ENCODE peak calls at places on chromosomes 4 and X, in five cellular contexts. One of them, this sample, is unnamed.

GRCh38 chr4:122658377-122658776 is 37.5 kb upstream of the IL21 start:
- DNase-seq in fibroblast of lung: no peak
- DNase-seq in tibial artery: no peak
- DNase-seq in SJSA1: no peak
- DNase-seq in right atrium auricular region: no peak
- DNase-seq in this sample: no peak

GRCh38 chr4:144399927-144400326 is 246.0 kb upstream of the HHIP start:
- DNase-seq in fibroblast of lung: peak; percentile 97
- DNase-seq in tibial artery: no peak
- DNase-seq in SJSA1: peak; percentile 79
- DNase-seq in right atrium auricular region: no peak
- DNase-seq in this sample: peak; percentile 45

GRCh38 chrX:14027511-14028019 is 2.1 kb downstream of the GEMIN8 start:
- DNase-seq in fibroblast of lung: peak; percentile 88
- DNase-seq in tibial artery: no peak
- DNase-seq in SJSA1: peak; percentile 65
- DNase-seq in right atrium auricular region: no peak
- DNase-seq in this sample: no peak

GRCh38 chr4:140719022-140719421 is 37.2 kb downstream of the TBC1D9 start:
- DNase-seq in fibroblast of lung: peak; percentile 74
- DNase-seq in tibial artery: no peak
- DNase-seq in SJSA1: no peak
- DNase-seq in right atrium auricular region: no peak
- DNase-seq in this sample: no peak

GRCh38 chr4:54513741-54514140 is 144.0 kb upstream of the KIT start:
- DNase-seq in fibroblast of lung: no peak
- DNase-seq in tibial artery: no peak
- DNase-seq in SJSA1: no peak
- DNase-seq in right atrium auricular region: no peak
- DNase-seq in this sample: no peak

GRCh38 chrX:45769919-45770582 is 569.4 kb upstream of the DIPK2B start:
- DNase-seq in fibroblast of lung: peak; percentile 95
- DNase-seq in tibial artery: peak; percentile 70
- DNase-seq in SJSA1: peak; percentile 76
- DNase-seq in right atrium auricular region: peak; percentile 80
- DNase-seq in this sample: peak; percentile 88

GRCh38 chr4:1994935-1995334 is 13.8 kb downstream of the NELFA start:
- DNase-seq in fibroblast of lung: no peak
- DNase-seq in tibial artery: no peak
- DNase-seq in SJSA1: no peak
- DNase-seq in right atrium auricular region: no peak
- DNase-seq in this sample: no peak

GRCh38 chr4:16264798-16265197 is 38.5 kb upstream of the TAPT1 start:
- DNase-seq in fibroblast of lung: peak; percentile 39
- DNase-seq in tibial artery: no peak
- DNase-seq in SJSA1: peak; percentile 2
- DNase-seq in right atrium auricular region: no peak
- DNase-seq in this sample: no peak

GRCh38 chr4:176404591-176404990 is 84.8 kb downstream of the SPCS3 start:
- DNase-seq in fibroblast of lung: peak; percentile 70
- DNase-seq in tibial artery: no peak
- DNase-seq in SJSA1: peak; percentile 16
- DNase-seq in right atrium auricular region: no peak
- DNase-seq in this sample: no peak

GRCh38 chrX:23344208-23344903 is 9.7 kb downstream of the PTCHD1 start:
- DNase-seq in fibroblast of lung: peak; percentile 20
- DNase-seq in tibial artery: no peak
- DNase-seq in SJSA1: no peak
- DNase-seq in right atrium auricular region: no peak
- DNase-seq in this sample: no peak

GRCh38 chr4:103075894-103076776 is at the start of gene SLC9B2:
- DNase-seq in fibroblast of lung: peak; percentile 74
- DNase-seq in tibial artery: peak; percentile 64
- DNase-seq in SJSA1: peak; percentile 83
- DNase-seq in right atrium auricular region: peak; percentile 70
- DNase-seq in this sample: peak; percentile 65

GRCh38 chr4:147735413-147736301 is 3.8 kb downstream of the ARHGAP10 start:
- DNase-seq in fibroblast of lung: peak; percentile 40
- DNase-seq in tibial artery: no peak
- DNase-seq in SJSA1: peak; percentile 33
- DNase-seq in right atrium auricular region: no peak
- DNase-seq in this sample: no peak

GRCh38 chr4:134057356-134057755 is 144.2 kb downstream of the PABPC4L start:
- DNase-seq in fibroblast of lung: no peak
- DNase-seq in tibial artery: no peak
- DNase-seq in SJSA1: no peak
- DNase-seq in right atrium auricular region: no peak
- DNase-seq in this sample: no peak

GRCh38 chr4:139783761-139784484 is 118.3 kb downstream of the MGST2 start:
- DNase-seq in fibroblast of lung: peak; percentile 13
- DNase-seq in tibial artery: no peak
- DNase-seq in SJSA1: no peak
- DNase-seq in right atrium auricular region: no peak
- DNase-seq in this sample: no peak

GRCh38 chrX:78708171-78708570 is 39.3 kb upstream of the LPAR4 start:
- DNase-seq in fibroblast of lung: peak; percentile 38
- DNase-seq in tibial artery: no peak
- DNase-seq in SJSA1: peak; percentile 10
- DNase-seq in right atrium auricular region: no peak
- DNase-seq in this sample: no peak

GRCh38 chrX:72280210-72280882 is 3.3 kb upstream of the RPS4X start:
- DNase-seq in fibroblast of lung: no peak
- DNase-seq in tibial artery: no peak
- DNase-seq in SJSA1: no peak
- DNase-seq in right atrium auricular region: no peak
- DNase-seq in this sample: peak; percentile 28

GRCh38 chrX:55490121-55490520 is 473 bp upstream of the USP51 start:
- DNase-seq in fibroblast of lung: no peak
- DNase-seq in tibial artery: no peak
- DNase-seq in SJSA1: no peak
- DNase-seq in right atrium auricular region: no peak
- DNase-seq in this sample: no peak

GRCh38 chrX:127861611-127862010 is 190.6 kb downstream of the ACTRT1 start:
- DNase-seq in fibroblast of lung: no peak
- DNase-seq in tibial artery: no peak
- DNase-seq in SJSA1: no peak
- DNase-seq in right atrium auricular region: no peak
- DNase-seq in this sample: no peak
- H3K4me3 ChIP-seq in fibroblast of lung: no peak overlapping the region
- H3K4me3 ChIP-seq in tibial artery: no peak overlapping the region
- H3K4me3 ChIP-seq in SJSA1: no peak overlapping the region
- H3K4me3 ChIP-seq in right atrium auricular region: no peak overlapping the region
- H3K4me3 ChIP-seq in this sample: no peak overlapping the region

DNA sequence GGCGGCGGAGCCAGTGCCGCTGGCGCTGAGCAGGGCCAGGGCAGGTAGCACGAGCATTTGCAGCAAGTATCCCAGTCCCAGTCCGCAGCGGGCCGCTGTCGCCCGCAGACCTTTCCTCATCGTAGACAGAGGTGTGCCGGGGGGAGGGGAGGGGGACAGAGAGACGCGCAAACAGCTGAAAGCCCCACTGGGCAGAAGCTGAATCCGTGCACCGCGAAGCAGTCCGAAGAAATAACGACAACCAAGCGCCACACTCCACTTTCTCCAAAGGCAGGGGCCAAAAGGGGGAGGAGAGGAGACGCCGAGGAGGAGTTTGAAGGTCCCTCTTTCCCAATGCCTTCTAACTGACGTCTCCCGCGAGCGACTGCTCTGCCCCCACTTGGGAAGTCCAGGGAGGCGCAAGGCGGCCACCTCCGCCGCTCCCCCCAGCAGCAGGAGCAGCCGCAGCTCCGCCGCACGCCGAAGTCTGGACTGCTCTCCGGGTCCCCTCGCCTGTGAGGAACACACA is at the start of gene UNC5C:
- DNase-seq in fibroblast of lung: peak; percentile 84
- DNase-seq in tibial artery: peak; percentile 84
- DNase-seq in SJSA1: peak; percentile 23
- DNase-seq in right atrium auricular region: peak; percentile 90
- DNase-seq in this sample: no peak
- H3K27me3 ChIP-seq in fibroblast of lung: peaks cover 4% of the 10 kb centered on the region
- H3K27me3 ChIP-seq in tibial artery: no peaks in the 10 kb centered on the region
- H3K27me3 ChIP-seq in SJSA1: peaks cover 64% of the 10 kb centered on the region
- H3K27me3 ChIP-seq in right atrium auricular region: no peaks in the 10 kb centered on the region
- H3K27me3 ChIP-seq in this sample: peaks cover 25% of the 10 kb centered on the region

GRCh38 chr4:169135776-169136175 is 125.7 kb upstream of the CBR4 start:
- DNase-seq in fibroblast of lung: no peak
- DNase-seq in tibial artery: no peak
- DNase-seq in SJSA1: no peak
- DNase-seq in right atrium auricular region: no peak
- DNase-seq in this sample: no peak

GRCh38 chr4:169133932-169134331 is 123.9 kb upstream of the CBR4 start:
- DNase-seq in fibroblast of lung: no peak
- DNase-seq in tibial artery: no peak
- DNase-seq in SJSA1: no peak
- DNase-seq in right atrium auricular region: no peak
- DNase-seq in this sample: no peak

GRCh38 chr4:169131556-169132208 is 121.6 kb upstream of the CBR4 start:
- DNase-seq in fibroblast of lung: no peak
- DNase-seq in tibial artery: no peak
- DNase-seq in SJSA1: no peak
- DNase-seq in right atrium auricular region: no peak
- DNase-seq in this sample: no peak

GRCh38 chr4:169136330-169136729 is 126.3 kb upstream of the CBR4 start:
- DNase-seq in fibroblast of lung: no peak
- DNase-seq in tibial artery: peak; percentile 20
- DNase-seq in SJSA1: no peak
- DNase-seq in right atrium auricular region: no peak
- DNase-seq in this sample: no peak

DNA sequence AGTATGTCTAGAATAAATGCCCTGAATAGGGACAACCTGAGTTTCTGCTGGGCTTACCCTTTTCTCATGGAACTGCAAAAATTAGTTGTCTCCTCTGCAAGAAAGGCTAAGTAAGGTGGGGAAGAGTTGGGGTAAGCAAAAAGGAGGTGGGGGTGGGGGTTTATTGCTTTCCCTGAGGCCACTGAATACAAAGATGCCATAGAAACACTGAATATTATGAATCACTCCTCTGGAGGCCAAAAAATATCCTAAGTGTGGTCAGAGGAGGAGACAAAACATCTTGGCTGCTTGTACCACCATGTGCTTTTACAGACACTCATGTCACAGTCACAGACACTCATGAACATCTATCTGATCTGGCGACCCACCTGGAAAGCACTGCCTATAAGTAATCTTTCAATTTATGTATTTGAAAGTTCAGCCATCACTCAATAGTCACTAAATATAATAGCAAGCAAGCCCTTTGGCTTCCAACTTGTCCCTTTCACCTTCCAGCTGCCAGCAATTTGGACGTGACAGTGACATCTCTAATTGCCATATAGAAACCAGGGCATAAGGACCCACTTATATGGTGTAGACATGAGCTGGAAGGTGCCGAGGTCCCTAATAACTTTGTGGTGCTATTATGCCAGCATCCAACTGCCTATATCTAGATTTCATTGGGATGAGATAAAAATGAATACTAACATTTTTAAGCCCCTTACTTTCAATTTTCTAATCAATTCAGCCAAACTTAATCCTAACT is 122.7 kb upstream of the CBR4 start:
- DNase-seq in fibroblast of lung: no peak
- DNase-seq in tibial artery: no peak
- DNase-seq in SJSA1: no peak
- DNase-seq in right atrium auricular region: no peak
- DNase-seq in this sample: no peak
- H3K4me3 ChIP-seq in fibroblast of lung: no peak overlapping the region
- H3K4me3 ChIP-seq in tibial artery: no peak overlapping the region
- H3K4me3 ChIP-seq in SJSA1: no peak overlapping the region
- H3K4me3 ChIP-seq in right atrium auricular region: no peak overlapping the region
- H3K4me3 ChIP-seq in this sample: no peak overlapping the region

GRCh38 chrX:133897593-133898163 is 87.7 kb downstream of the GPC3 start:
- DNase-seq in fibroblast of lung: no peak
- DNase-seq in tibial artery: no peak
- DNase-seq in SJSA1: no peak
- DNase-seq in right atrium auricular region: no peak
- DNase-seq in this sample: no peak
- H3K27me3 ChIP-seq in fibroblast of lung: no peaks in the 10 kb centered on the region
- H3K27me3 ChIP-seq in tibial artery: no peaks in the 10 kb centered on the region
- H3K27me3 ChIP-seq in SJSA1: no peaks in the 10 kb centered on the region
- H3K27me3 ChIP-seq in right atrium auricular region: no peaks in the 10 kb centered on the region
- H3K27me3 ChIP-seq in this sample: no peaks in the 10 kb centered on the region

GRCh38 chr4:164659765-164660164 is 94.2 kb upstream of the SMIM31 start:
- DNase-seq in fibroblast of lung: no peak
- DNase-seq in tibial artery: no peak
- DNase-seq in SJSA1: no peak
- DNase-seq in right atrium auricular region: no peak
- DNase-seq in this sample: no peak
- H3K4me3 ChIP-seq in fibroblast of lung: no peak overlapping the region
- H3K4me3 ChIP-seq in tibial artery: no peak overlapping the region
- H3K4me3 ChIP-seq in SJSA1: no peak overlapping the region
- H3K4me3 ChIP-seq in right atrium auricular region: no peak overlapping the region
- H3K4me3 ChIP-seq in this sample: no peak overlapping the region

DNA sequence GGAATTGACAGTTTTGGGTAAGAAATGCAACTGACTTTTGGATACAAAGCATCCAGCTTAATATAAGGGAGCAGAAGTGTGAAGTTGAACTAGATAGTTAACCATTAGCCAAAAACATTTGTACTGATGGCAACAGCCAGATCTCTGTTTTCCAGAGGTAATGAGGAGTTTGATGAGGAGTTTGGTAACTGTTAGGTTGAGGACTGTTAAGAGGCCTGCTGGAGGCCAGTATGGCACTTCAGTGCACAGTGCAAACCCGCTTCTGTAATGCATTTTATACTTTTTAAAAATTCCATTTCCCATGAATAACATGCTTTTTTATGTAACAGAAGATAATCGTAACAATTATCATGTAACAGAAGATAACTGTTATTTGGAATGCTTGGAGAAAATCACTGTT is 30.0 kb downstream of the CDKL5 start:
- DNase-seq in fibroblast of lung: no peak
- DNase-seq in tibial artery: no peak
- DNase-seq in SJSA1: no peak
- DNase-seq in right atrium auricular region: no peak
- DNase-seq in this sample: no peak
- H3K27me3 ChIP-seq in fibroblast of lung: no peaks in the 10 kb centered on the region
- H3K27me3 ChIP-seq in tibial artery: no peaks in the 10 kb centered on the region
- H3K27me3 ChIP-seq in SJSA1: no peaks in the 10 kb centered on the region
- H3K27me3 ChIP-seq in right atrium auricular region: no peaks in the 10 kb centered on the region
- H3K27me3 ChIP-seq in this sample: no peaks in the 10 kb centered on the region

GRCh38 chrX:37685452-37686347 is at the start of gene XK:
- DNase-seq in fibroblast of lung: peak; percentile 20
- DNase-seq in tibial artery: peak; percentile 20
- DNase-seq in SJSA1: peak; percentile 53
- DNase-seq in right atrium auricular region: no peak
- DNase-seq in this sample: peak; percentile 74
- H3K4me3 ChIP-seq in fibroblast of lung: peak within 1 kb of the TSS; percentile 24
- H3K4me3 ChIP-seq in tibial artery: peak within 1 kb of the TSS; percentile 58
- H3K4me3 ChIP-seq in SJSA1: peak within 1 kb of the TSS; percentile 50
- H3K4me3 ChIP-seq in right atrium auricular region: peak within 1 kb of the TSS; percentile 49
- H3K4me3 ChIP-seq in this sample: peak within 1 kb of the TSS; percentile 46